ENCODE peak calls at places on chromosomes 2 and 18, in seven cellular contexts. V is nephron progenitor cell; S is CD8-positive, alpha-beta T cell; M is heart left ventricle; O is A549; D is AG09319; J is progenitor cell of endocrine pancreas. C is an unnamed sample.

GRCh38 chr2:71891155-71891554 is 256.5 kb downstream of the CYP26B1 start:
- DNase-seq in V (no peak), S (no peak), M (no peak), O (no peak), D (no peak), J (no peak), C (no peak)

GRCh38 chr2:167862296-167862695 is 385.1 kb downstream of the STK39 start:
- DNase-seq in V (no peak), S (no peak), M (no peak), O (no peak), D (no peak), J (no peak), C (no peak)

GRCh38 chr2:881204-881918 is 69.3 kb upstream of the SNTG2 start:
- DNase-seq in V (no peak), S (no peak), M (no peak), O (no peak), D (peak), J (peak), C (no peak)

GRCh38 chr2:133498615-133499585 is 69.4 kb downstream of the NCKAP5 start:
- DNase-seq in V (no peak), S (no peak), M (no peak), O (no peak), D (no peak), J (no peak), C (no peak)

GRCh38 chr2:175251425-175252041 is 70.0 kb upstream of the ATP5MC3 start:
- DNase-seq in V (peak), S (no peak), M (no peak), O (peak), D (peak), J (no peak), C (no peak)

GRCh38 chr2:170905864-170906263 is 23.2 kb upstream of the GORASP2 start:
- DNase-seq in V (no peak), S (no peak), M (no peak), O (no peak), D (no peak), J (no peak), C (no peak)

GRCh38 chr2:192010073-192010472 is 163.2 kb upstream of the CAVIN2 start:
- DNase-seq in V (no peak), S (no peak), M (no peak), O (no peak), D (no peak), J (no peak), C (no peak)

GRCh38 chr2:104289646-104290565 is 564.0 kb upstream of the POU3F3 start:
- DNase-seq in V (no peak), S (no peak), M (no peak), O (peak), D (no peak), J (no peak), C (no peak)

GRCh38 chr18:55224086-55224625 is 264.9 kb upstream of the CCDC68 start:
- DNase-seq in V (no peak), S (no peak), M (no peak), O (no peak), D (no peak), J (no peak), C (no peak)

GRCh38 chr18:11411021-11411420 is 198.4 kb upstream of the SLC35G4 start:
- DNase-seq in V (no peak), S (no peak), M (no peak), O (no peak), D (no peak), J (no peak), C (no peak)

GRCh38 chr2:99066075-99066557 is 75.4 kb upstream of the C2orf15 start:
- DNase-seq in V (no peak), S (no peak), M (no peak), O (peak), D (peak), J (no peak), C (no peak)

GRCh38 chr18:24937624-24938285 is 414.2 kb downstream of the ZNF521 start:
- DNase-seq in V (no peak), S (no peak), M (no peak), O (no peak), D (no peak), J (no peak), C (no peak)

GRCh38 chr2:231321021-231321420 is 74.5 kb upstream of the B3GNT7 start:
- DNase-seq in V (no peak), S (no peak), M (peak), O (no peak), D (no peak), J (no peak), C (no peak)

GRCh38 chr2:58992062-58992736 is 751.1 kb upstream of the FANCL start:
- DNase-seq in V (no peak), S (no peak), M (no peak), O (peak), D (peak), J (no peak), C (no peak)
- TF ChIP-seq CTCF in V (no peak), S (no peak), M (no peak), O (no peak), D (no peak), J (no peak), C (no peak)

DNA sequence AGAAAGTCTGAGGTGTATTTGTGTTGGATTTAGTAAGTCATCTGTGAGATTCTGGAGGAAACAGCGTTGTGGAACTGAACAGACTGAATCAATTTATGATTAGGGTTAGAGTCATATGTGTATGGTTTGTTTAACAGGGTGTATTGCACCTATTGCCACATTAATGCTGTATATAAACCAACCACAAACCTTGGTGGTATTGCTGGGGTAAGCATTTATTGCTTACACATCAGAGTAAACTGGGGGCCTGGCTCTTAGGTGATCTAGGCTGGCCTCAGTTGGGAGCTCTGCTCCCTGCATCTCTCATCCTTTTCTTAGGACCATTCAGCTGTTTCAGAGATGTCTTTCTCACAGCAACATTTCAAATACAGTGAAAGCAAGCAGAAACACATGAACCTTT is 59.7 kb upstream of the GRB14 start:
- DNase-seq in V (no peak), S (no peak), M (no peak), O (no peak), D (no peak), J (no peak), C (no peak)
- TF ChIP-seq CTCF in V (no peak), S (no peak), M (no peak), O (no peak), D (no peak), J (no peak), C (no peak)

DNA sequence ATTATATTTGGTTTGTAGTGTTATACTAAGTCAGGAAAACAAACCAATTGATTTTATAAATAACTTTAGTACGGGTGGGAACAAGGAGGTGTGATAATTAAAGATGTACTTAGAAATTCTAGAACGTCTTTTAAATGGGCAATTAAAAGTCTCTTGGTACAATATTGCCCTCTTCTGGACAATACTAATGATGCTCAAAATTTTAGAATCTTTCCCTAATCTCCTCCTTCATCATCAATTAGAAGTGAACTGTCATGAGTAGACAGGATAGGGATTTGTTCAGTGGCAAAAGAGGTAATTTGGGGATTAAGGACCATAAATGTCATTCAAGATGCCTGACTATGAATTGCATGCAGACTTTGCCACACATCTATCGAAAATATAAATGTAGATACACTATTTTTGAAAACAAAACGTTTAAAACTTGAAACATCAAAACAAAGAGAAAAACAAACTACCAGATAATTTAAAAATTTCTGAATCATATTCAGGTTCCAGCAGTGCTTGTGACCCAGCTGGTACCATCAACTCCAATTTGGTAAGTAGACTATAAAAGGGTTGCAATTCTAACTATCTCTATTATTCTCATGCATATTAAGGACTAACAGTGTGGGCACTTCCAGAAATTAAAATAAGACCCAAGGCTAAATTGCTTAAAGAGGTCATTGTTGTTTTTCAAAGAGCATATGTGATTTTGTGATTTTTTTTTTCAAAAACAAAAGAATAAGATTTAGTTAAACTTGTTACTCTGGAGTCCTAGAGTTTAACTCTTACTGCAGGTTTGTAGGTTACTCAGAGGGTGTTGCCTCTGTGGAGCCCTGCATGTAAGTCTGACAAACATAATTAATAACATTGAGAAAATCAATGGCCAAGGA is 123.5 kb downstream of the LAMA3 start:
- DNase-seq in V (no peak), S (no peak), M (no peak), O (peak), D (no peak), J (no peak), C (peak)
- TF ChIP-seq CTCF in V (peak), S (peak), M (peak), O (peak), D (peak), J (peak), C (peak)

DNA sequence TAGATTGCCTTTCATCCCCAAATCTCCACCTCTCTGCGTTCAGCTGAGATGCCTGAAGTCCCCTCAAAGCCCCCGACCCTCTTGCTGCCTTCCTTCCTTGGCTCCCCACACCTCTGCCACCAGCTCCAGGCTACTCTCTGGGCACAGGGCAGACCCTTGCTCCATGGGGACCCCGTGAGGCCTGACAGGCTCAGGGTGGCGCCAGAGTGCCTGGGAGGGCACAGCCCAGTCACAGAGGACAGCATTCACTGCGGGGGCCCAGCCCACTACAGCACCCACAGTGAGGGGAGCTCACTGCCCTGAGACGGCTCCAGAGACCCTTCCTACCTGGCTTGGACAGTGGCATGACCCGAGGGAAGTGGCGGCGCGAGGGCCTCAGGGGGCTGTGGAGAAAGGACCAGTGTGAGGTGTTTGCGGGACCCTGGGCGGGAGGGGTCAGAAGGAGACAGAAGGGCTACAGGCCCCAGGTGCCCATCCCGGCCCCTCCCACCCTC is 51.0 kb downstream of the AQP12A start:
- DNase-seq in V (no peak), S (no peak), M (no peak), O (no peak), D (no peak), J (no peak), C (no peak)
- TF ChIP-seq CTCF in V (no peak), S (no peak), M (no peak), O (no peak), D (no peak), J (no peak), C (no peak)

DNA sequence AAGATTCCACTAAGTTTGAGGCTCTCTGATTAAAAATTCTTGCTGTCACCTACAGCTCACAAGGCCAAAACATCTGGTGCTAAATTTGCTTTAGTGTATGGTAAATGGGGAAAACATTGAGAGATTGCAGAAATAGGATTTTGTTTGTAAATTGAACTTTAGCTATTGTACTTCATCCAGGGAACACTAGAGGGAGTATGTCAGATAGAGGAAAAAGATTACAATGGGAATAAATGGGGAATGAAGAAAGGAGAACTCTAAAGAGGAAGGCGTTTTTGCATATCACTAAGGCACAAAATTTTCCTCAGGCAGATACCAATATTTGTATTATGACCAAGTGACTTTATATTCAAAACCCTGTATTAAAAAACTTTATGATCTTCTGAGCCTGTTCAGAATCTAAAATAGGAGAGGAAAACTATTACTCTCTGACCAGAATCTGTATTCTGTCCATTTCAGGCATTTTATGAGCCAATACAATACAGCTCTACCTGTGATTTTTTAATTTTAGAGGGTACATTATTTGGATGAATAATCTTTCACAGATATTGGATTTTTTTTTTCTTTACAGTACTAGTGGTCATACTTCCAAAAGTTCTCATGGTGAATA is 52.3 kb upstream of the ITGB6 start:
- DNase-seq in V (no peak), S (no peak), M (no peak), O (peak), D (no peak), J (no peak), C (no peak)
- TF ChIP-seq CTCF in V (peak), S (peak), M (peak), O (peak), D (peak), J (peak), C (peak)

GRCh38 chr18:23519725-23520124 is 16.4 kb downstream of the RMC1 start:
- DNase-seq in V (no peak), S (no peak), M (no peak), O (no peak), D (no peak), J (no peak), C (no peak)

GRCh38 chr18:23524213-23524707 is 20.9 kb downstream of the RMC1 start:
- DNase-seq in V (no peak), S (no peak), M (no peak), O (no peak), D (no peak), J (no peak), C (no peak)

GRCh38 chr18:23523429-23524212 is 20.3 kb downstream of the RMC1 start:
- DNase-seq in V (no peak), S (no peak), M (no peak), O (no peak), D (peak), J (no peak), C (no peak)

GRCh38 chr18:23526516-23527063 is 23.3 kb downstream of the RMC1 start:
- DNase-seq in V (no peak), S (no peak), M (no peak), O (no peak), D (no peak), J (no peak), C (no peak)

GRCh38 chr18:23521907-23522306 is 18.6 kb downstream of the RMC1 start:
- DNase-seq in V (no peak), S (no peak), M (no peak), O (no peak), D (no peak), J (no peak), C (no peak)
- TF ChIP-seq CTCF in V (no peak), S (no peak), M (no peak), O (no peak), D (no peak), J (no peak), C (no peak)

DNA sequence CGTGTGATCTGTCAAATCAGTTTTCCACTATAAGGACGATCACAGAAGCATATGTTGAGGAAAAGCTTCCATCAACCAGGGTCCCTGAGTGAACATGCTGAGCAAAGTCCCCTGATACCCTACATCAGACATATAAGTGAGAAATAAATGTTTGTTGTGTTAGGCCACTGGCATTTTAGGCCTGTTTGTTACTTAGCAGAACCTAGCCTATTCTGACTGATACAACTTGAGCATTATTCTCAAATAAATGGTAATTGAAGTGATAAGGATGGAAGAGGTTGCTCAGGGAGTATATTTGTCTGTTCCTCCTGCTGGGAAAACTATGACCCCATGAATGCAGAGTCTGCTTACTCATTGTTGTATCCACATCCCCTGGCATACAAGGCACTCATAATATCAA is 106.4 kb downstream of the LOXHD1 start:
- DNase-seq in V (no peak), S (no peak), M (no peak), O (no peak), D (no peak), J (no peak), C (no peak)
- TF ChIP-seq CTCF in V (no peak), S (no peak), M (no peak), O (no peak), D (no peak), J (no peak), C (no peak)

DNA sequence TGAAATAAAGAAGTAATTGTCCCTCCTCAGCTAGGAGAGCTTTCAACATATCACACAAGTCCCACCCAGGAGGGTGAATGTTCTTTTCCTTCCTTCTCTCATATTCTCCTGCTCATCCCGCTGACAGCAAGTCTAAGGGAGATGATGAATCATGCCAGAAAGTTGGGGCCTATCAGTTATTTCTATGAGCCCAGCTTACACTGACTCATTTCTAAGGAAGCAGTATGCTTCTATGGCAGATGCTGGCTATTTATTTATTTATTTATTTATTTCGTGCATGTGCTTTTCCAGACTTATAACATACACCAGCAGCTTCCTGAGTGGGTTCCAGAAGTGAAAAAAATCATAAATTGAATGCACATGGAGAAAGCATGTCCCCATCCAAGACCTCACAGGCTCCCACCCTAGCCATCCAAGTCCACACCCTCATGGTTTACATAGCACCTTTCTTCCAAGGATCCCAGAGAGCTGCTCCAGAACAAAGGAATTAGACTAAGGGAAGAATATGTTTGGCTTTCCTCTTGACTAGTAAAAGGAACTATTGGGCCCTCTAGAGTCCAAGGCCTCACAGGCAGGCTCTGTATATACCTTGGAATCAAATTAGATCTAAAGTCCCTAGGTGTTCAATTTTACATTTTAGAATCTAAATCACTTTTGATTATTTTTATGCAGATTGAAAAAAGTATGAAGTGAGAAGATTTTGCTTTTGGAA is 1074.2 kb upstream of the ZEB2 start:
- DNase-seq in V (no peak), S (no peak), M (peak), O (peak), D (peak), J (no peak), C (no peak)
- TF ChIP-seq CTCF in V (no peak), S (no peak), M (no peak), O (no peak), D (peak), J (no peak), C (peak)